ENCODE peak calls at places on chromosomes 1 and 21, in five cellular contexts. Y is amniotic stem cell, D is H7, W is kidney epithelial cell, M is ELR. J is an unnamed sample.

GRCh38 chr1:202952818-202953217 is 5.3 kb downstream of the ADIPOR1 start:
- DNase-seq in Y (no peak), D (no peak), W (peak; percentile 4), M (peak; percentile 78), J (no peak)

GRCh38 chr1:157291083-157291482 is 152.9 kb upstream of the ETV3 start:
- DNase-seq in Y (no peak), D (no peak), W (no peak), M (no peak), J (no peak)

GRCh38 chr1:29569971-29570634 is 333.8 kb downstream of the PTPRU start:
- DNase-seq in Y (peak; percentile 47), D (no peak), W (peak; percentile 100), M (peak; percentile 100), J (no peak)

GRCh38 chr1:15214507-15214906 is 32.5 kb upstream of the FHAD1 start:
- DNase-seq in Y (no peak), D (no peak), W (no peak), M (no peak), J (no peak)

GRCh38 chr21:46083271-46084040 is 14.5 kb upstream of the COL6A2 start:
- DNase-seq in Y (no peak), D (peak; percentile 64), W (no peak), M (no peak), J (no peak)

GRCh38 chr1:16992675-16993074 is 12.3 kb upstream of the MFAP2 start:
- DNase-seq in Y (no peak), D (no peak), W (no peak), M (no peak), J (no peak)

GRCh38 chr1:4836574-4836973 is 182.2 kb downstream of the AJAP1 start:
- DNase-seq in Y (no peak), D (no peak), W (no peak), M (no peak), J (no peak)

GRCh38 chr1:119714583-119714982 is 2.8 kb downstream of the PHGDH start:
- DNase-seq in Y (no peak), D (no peak), W (no peak), M (no peak), J (no peak)

GRCh38 chr1:41461790-41462679 is 22.4 kb downstream of the EDN2 start:
- DNase-seq in Y (no peak), D (no peak), W (no peak), M (no peak), J (no peak)

GRCh38 chr1:85343213-85343611 is 66.8 kb upstream of the BCL10 start:
- DNase-seq in Y (no peak), D (no peak), W (no peak), M (no peak), J (no peak)

GRCh38 chr1:19011832-19012231 is 55.4 kb upstream of the IFFO2 start:
- DNase-seq in Y (no peak), D (no peak), W (no peak), M (peak; percentile 67), J (no peak)

GRCh38 chr21:29403291-29403690 is 104.6 kb downstream of the BACH1 start:
- DNase-seq in Y (no peak), D (no peak), W (no peak), M (no peak), J (no peak)

GRCh38 chr1:152107984-152108898 is 7.0 kb downstream of the TCHH start:
- DNase-seq in Y (no peak), D (peak; percentile 30), W (no peak), M (peak; percentile 61), J (no peak)

GRCh38 chr1:2875677-2876531 is 74.4 kb upstream of the TTC34 start:
- DNase-seq in Y (no peak), D (no peak), W (no peak), M (no peak), J (no peak)

GRCh38 chr1:94025383-94026340 is 95.3 kb downstream of the ABCA4 start:
- DNase-seq in Y (peak; percentile 74), D (peak; percentile 68), W (no peak), M (peak; percentile 79), J (no peak)

GRCh38 chr1:16979475-16980327 is 719 bp downstream of the MFAP2 start:
- DNase-seq in Y (no peak), D (peak; percentile 93), W (no peak), M (peak; percentile 16), J (no peak)

GRCh38 chr1:4324621-4325020 is 329.8 kb upstream of the AJAP1 start:
- DNase-seq in Y (no peak), D (no peak), W (no peak), M (no peak), J (no peak)

GRCh38 chr1:33634806-33635205 is 162.4 kb downstream of the ZSCAN20 start:
- DNase-seq in Y (no peak), D (peak; percentile 83), W (no peak), M (peak; percentile 49), J (no peak)

GRCh38 chr1:221868894-221869293 is 127.0 kb upstream of the DUSP10 start:
- DNase-seq in Y (peak; percentile 61), D (no peak), W (no peak), M (peak; percentile 93), J (no peak)

GRCh38 chr1:30176477-30176876 is 546.9 kb downstream of the MATN1 start:
- DNase-seq in Y (no peak), D (no peak), W (no peak), M (no peak), J (no peak)

GRCh38 chr1:169546087-169546995 is 39.9 kb downstream of the F5 start:
- DNase-seq in Y (peak; percentile 41), D (peak; percentile 13), W (peak; percentile 29), M (peak; percentile 79), J (peak; percentile 29)

GRCh38 chr21:14120091-14120734 is 90.5 kb downstream of the LIPI start:
- DNase-seq in Y (no peak), D (peak; percentile 5), W (no peak), M (peak; percentile 6), J (peak; percentile 8)

GRCh38 chr1:204503122-204503912 is 8.7 kb upstream of the PIK3C2B start:
- DNase-seq in Y (peak; percentile 43), D (no peak), W (no peak), M (peak; percentile 80), J (peak; percentile 50)

GRCh38 chr1:54882483-54882882 is 4.5 kb downstream of the DHCR24 start:
- DNase-seq in Y (no peak), D (no peak), W (no peak), M (no peak), J (no peak)

GRCh38 chr21:42699196-42699595 is 45.8 kb downstream of the PDE9A start:
- DNase-seq in Y (no peak), D (peak; percentile 13), W (no peak), M (no peak), J (no peak)

GRCh38 chr1:24092979-24093378 is 19.0 kb downstream of the MYOM3 start:
- DNase-seq in Y (no peak), D (peak; percentile 29), W (no peak), M (no peak), J (no peak)

J was measured in NCI-H2171.